ENCODE peak calls at places on chromosomes 16 and 17, in eight cellular contexts. One of them, this sample, is unnamed.

GRCh38 chr17:57604771-57605733 is 140.0 kb downstream of the CCDC182 start:
- DNase-seq in heart left ventricle: no peak
- DNase-seq in body of pancreas: peak; percentile 65
- DNase-seq in stomach: peak; percentile 70
- DNase-seq in esophagus muscularis mucosa: no peak
- DNase-seq in right lobe of liver: no peak
- DNase-seq in sigmoid colon: peak; percentile 84
- DNase-seq in ovary: peak; percentile 74
- DNase-seq in this sample: peak; percentile 45

GRCh38 chr16:29816694-29817441 is 916 bp downstream of the PAGR1 start:
- DNase-seq in heart left ventricle: peak; percentile 85
- DNase-seq in body of pancreas: peak; percentile 74
- DNase-seq in stomach: peak; percentile 65
- DNase-seq in esophagus muscularis mucosa: no peak
- DNase-seq in right lobe of liver: peak; percentile 84
- DNase-seq in sigmoid colon: peak; percentile 88
- DNase-seq in ovary: peak; percentile 66
- DNase-seq in this sample: peak; percentile 65

GRCh38 chr17:15269087-15269486 is 4.0 kb upstream of the PMP22 start:
- DNase-seq in heart left ventricle: no peak
- DNase-seq in body of pancreas: no peak
- DNase-seq in stomach: no peak
- DNase-seq in esophagus muscularis mucosa: no peak
- DNase-seq in right lobe of liver: no peak
- DNase-seq in sigmoid colon: no peak
- DNase-seq in ovary: no peak
- DNase-seq in this sample: no peak

GRCh38 chr17:50272711-50273653 is 1.3 kb upstream of the TMEM92 start:
- DNase-seq in heart left ventricle: peak; percentile 80
- DNase-seq in body of pancreas: no peak
- DNase-seq in stomach: peak; percentile 62
- DNase-seq in esophagus muscularis mucosa: no peak
- DNase-seq in right lobe of liver: peak; percentile 73
- DNase-seq in sigmoid colon: no peak
- DNase-seq in ovary: peak; percentile 78
- DNase-seq in this sample: peak; percentile 65

GRCh38 chr16:54178491-54178976 is 108.1 kb downstream of the IRX3 start:
- DNase-seq in heart left ventricle: no peak
- DNase-seq in body of pancreas: peak; percentile 39
- DNase-seq in stomach: no peak
- DNase-seq in esophagus muscularis mucosa: no peak
- DNase-seq in right lobe of liver: no peak
- DNase-seq in sigmoid colon: no peak
- DNase-seq in ovary: no peak
- DNase-seq in this sample: no peak

GRCh38 chr16:51773051-51773450 is 622.0 kb upstream of the SALL1 start:
- DNase-seq in heart left ventricle: no peak
- DNase-seq in body of pancreas: no peak
- DNase-seq in stomach: no peak
- DNase-seq in esophagus muscularis mucosa: peak; percentile 74
- DNase-seq in right lobe of liver: no peak
- DNase-seq in sigmoid colon: no peak
- DNase-seq in ovary: no peak
- DNase-seq in this sample: no peak

GRCh38 chr17:52136173-52136572 is 22.3 kb downstream of the CA10 start:
- DNase-seq in heart left ventricle: no peak
- DNase-seq in body of pancreas: no peak
- DNase-seq in stomach: no peak
- DNase-seq in esophagus muscularis mucosa: no peak
- DNase-seq in right lobe of liver: no peak
- DNase-seq in sigmoid colon: no peak
- DNase-seq in ovary: no peak
- DNase-seq in this sample: no peak

GRCh38 chr16:3642397-3643094 is 11.9 kb upstream of the DNASE1 start:
- DNase-seq in heart left ventricle: no peak
- DNase-seq in body of pancreas: no peak
- DNase-seq in stomach: peak; percentile 45
- DNase-seq in esophagus muscularis mucosa: no peak
- DNase-seq in right lobe of liver: no peak
- DNase-seq in sigmoid colon: peak; percentile 66
- DNase-seq in ovary: no peak
- DNase-seq in this sample: no peak

GRCh38 chr16:10500582-10500981 is 79.8 kb downstream of the EMP2 start:
- DNase-seq in heart left ventricle: no peak
- DNase-seq in body of pancreas: no peak
- DNase-seq in stomach: no peak
- DNase-seq in esophagus muscularis mucosa: no peak
- DNase-seq in right lobe of liver: no peak
- DNase-seq in sigmoid colon: no peak
- DNase-seq in ovary: no peak
- DNase-seq in this sample: no peak

GRCh38 chr17:5331506-5331905 is 49.4 kb downstream of the RABEP1 start:
- DNase-seq in heart left ventricle: no peak
- DNase-seq in body of pancreas: no peak
- DNase-seq in stomach: no peak
- DNase-seq in esophagus muscularis mucosa: no peak
- DNase-seq in right lobe of liver: no peak
- DNase-seq in sigmoid colon: no peak
- DNase-seq in ovary: no peak
- DNase-seq in this sample: no peak

GRCh38 chr17:47643116-47643515 is 6.6 kb upstream of the KPNB1 start:
- DNase-seq in heart left ventricle: no peak
- DNase-seq in body of pancreas: no peak
- DNase-seq in stomach: no peak
- DNase-seq in esophagus muscularis mucosa: no peak
- DNase-seq in right lobe of liver: no peak
- DNase-seq in sigmoid colon: no peak
- DNase-seq in ovary: no peak
- DNase-seq in this sample: no peak

GRCh38 chr16:87416826-87417471 is 24.8 kb downstream of the MAP1LC3B start:
- DNase-seq in heart left ventricle: no peak
- DNase-seq in body of pancreas: peak; percentile 30
- DNase-seq in stomach: no peak
- DNase-seq in esophagus muscularis mucosa: no peak
- DNase-seq in right lobe of liver: no peak
- DNase-seq in sigmoid colon: peak; percentile 69
- DNase-seq in ovary: peak; percentile 53
- DNase-seq in this sample: peak; percentile 47

GRCh38 chr17:47682138-47682537 is 11.8 kb upstream of the TBKBP1 start:
- DNase-seq in heart left ventricle: no peak
- DNase-seq in body of pancreas: no peak
- DNase-seq in stomach: no peak
- DNase-seq in esophagus muscularis mucosa: no peak
- DNase-seq in right lobe of liver: no peak
- DNase-seq in sigmoid colon: no peak
- DNase-seq in ovary: no peak
- DNase-seq in this sample: no peak

GRCh38 chr16:27458196-27458728 is 56.3 kb downstream of the IL21R start:
- DNase-seq in heart left ventricle: no peak
- DNase-seq in body of pancreas: no peak
- DNase-seq in stomach: no peak
- DNase-seq in esophagus muscularis mucosa: no peak
- DNase-seq in right lobe of liver: no peak
- DNase-seq in sigmoid colon: no peak
- DNase-seq in ovary: no peak
- DNase-seq in this sample: no peak

GRCh38 chr17:7797976-7798375 is 36.0 kb upstream of the KDM6B start:
- DNase-seq in heart left ventricle: no peak
- DNase-seq in body of pancreas: no peak
- DNase-seq in stomach: no peak
- DNase-seq in esophagus muscularis mucosa: no peak
- DNase-seq in right lobe of liver: no peak
- DNase-seq in sigmoid colon: no peak
- DNase-seq in ovary: no peak
- DNase-seq in this sample: no peak

GRCh38 chr17:61492759-61493526 is 40.7 kb downstream of the TBX4 start:
- DNase-seq in heart left ventricle: no peak
- DNase-seq in body of pancreas: no peak
- DNase-seq in stomach: no peak
- DNase-seq in esophagus muscularis mucosa: no peak
- DNase-seq in right lobe of liver: no peak
- DNase-seq in sigmoid colon: no peak
- DNase-seq in ovary: no peak
- DNase-seq in this sample: no peak

GRCh38 chr16:65600629-65601028 is 478.8 kb upstream of the CDH11 start:
- DNase-seq in heart left ventricle: no peak
- DNase-seq in body of pancreas: no peak
- DNase-seq in stomach: no peak
- DNase-seq in esophagus muscularis mucosa: no peak
- DNase-seq in right lobe of liver: no peak
- DNase-seq in sigmoid colon: no peak
- DNase-seq in ovary: no peak
- DNase-seq in this sample: no peak

DNA sequence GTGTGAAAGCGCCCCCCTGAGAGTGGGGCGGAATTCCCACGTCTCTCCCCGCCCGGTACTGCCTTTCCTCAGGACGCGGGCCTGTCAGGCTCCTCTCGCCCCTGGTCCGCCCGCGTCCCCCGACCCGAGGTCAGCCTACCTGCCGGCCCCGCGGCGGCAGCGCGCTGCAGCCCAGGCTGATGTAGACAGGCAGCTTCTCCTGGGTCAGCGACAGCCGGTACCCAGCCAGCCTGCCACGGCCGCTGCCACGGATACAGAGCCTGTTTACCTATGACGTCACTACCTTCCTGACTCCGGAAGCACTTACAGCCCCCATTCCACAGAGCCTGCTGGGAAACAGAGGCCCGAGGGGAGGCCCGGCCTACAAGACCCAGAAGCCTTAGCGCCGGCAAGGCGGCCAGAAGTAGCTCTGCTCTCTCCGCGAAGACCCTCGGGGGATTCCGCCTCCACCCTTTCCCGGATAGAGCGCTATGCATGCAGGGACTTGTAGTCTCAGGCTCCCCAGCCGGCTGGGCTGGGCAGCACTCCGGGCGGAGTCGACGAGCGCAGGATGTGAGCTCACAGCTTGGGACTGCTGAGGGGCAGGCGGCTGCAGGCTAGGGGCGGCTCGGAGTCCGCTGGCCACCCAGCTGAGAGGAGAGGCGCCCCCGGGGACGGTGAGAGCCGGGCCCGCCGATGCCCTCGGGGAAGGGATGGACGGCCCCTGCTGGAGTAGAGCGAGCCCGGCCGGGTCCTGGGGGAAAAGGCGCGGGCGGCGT is at the start of the genes IFT20 and TNFAIP1:
- DNase-seq in heart left ventricle: peak; percentile 99
- DNase-seq in body of pancreas: peak; percentile 100
- DNase-seq in stomach: peak; percentile 98
- DNase-seq in esophagus muscularis mucosa: peak; percentile 100
- DNase-seq in right lobe of liver: peak; percentile 99
- DNase-seq in sigmoid colon: peak; percentile 100
- DNase-seq in ovary: peak; percentile 99
- DNase-seq in this sample: peak; percentile 98
- TF ChIP-seq POLR2A in heart left ventricle: peak; percentile 79
- TF ChIP-seq POLR2A in body of pancreas: peak; percentile 97
- TF ChIP-seq POLR2A in stomach: peak; percentile 91
- TF ChIP-seq POLR2A in esophagus muscularis mucosa: peak; percentile 96
- TF ChIP-seq POLR2A in right lobe of liver: peak; percentile 96
- TF ChIP-seq POLR2A in sigmoid colon: peak; percentile 85
- TF ChIP-seq POLR2A in ovary: peak; percentile 86
- TF ChIP-seq POLR2A in this sample: peak; percentile 87

GRCh38 chr17:76241776-76242175 is 1.5 kb upstream of the RNF157 start:
- DNase-seq in heart left ventricle: no peak
- DNase-seq in body of pancreas: no peak
- DNase-seq in stomach: no peak
- DNase-seq in esophagus muscularis mucosa: no peak
- DNase-seq in right lobe of liver: no peak
- DNase-seq in sigmoid colon: peak; percentile 32
- DNase-seq in ovary: no peak
- DNase-seq in this sample: no peak
- H3K4me1 ChIP-seq in heart left ventricle: peaks cover 19% of the 10 kb centered on the region
- H3K4me1 ChIP-seq in body of pancreas: peaks cover 33% of the 10 kb centered on the region
- H3K4me1 ChIP-seq in stomach: peaks cover 24% of the 10 kb centered on the region
- H3K4me1 ChIP-seq in esophagus muscularis mucosa: peaks cover 22% of the 10 kb centered on the region
- H3K4me1 ChIP-seq in right lobe of liver: peaks cover 2% of the 10 kb centered on the region
- H3K4me1 ChIP-seq in sigmoid colon: peaks cover 20% of the 10 kb centered on the region
- H3K4me1 ChIP-seq in ovary: no peaks in the 10 kb centered on the region
- H3K4me1 ChIP-seq in this sample: no peaks in the 10 kb centered on the region

GRCh38 chr17:64505320-64506200 is 529 bp downstream of the DDX5 start:
- DNase-seq in heart left ventricle: peak; percentile 94
- DNase-seq in body of pancreas: peak; percentile 94
- DNase-seq in stomach: peak; percentile 94
- DNase-seq in esophagus muscularis mucosa: peak; percentile 97
- DNase-seq in right lobe of liver: peak; percentile 94
- DNase-seq in sigmoid colon: peak; percentile 97
- DNase-seq in ovary: peak; percentile 93
- DNase-seq in this sample: peak; percentile 93
- TF ChIP-seq POLR2A in heart left ventricle: no peak
- TF ChIP-seq POLR2A in body of pancreas: peak; percentile 53
- TF ChIP-seq POLR2A in stomach: peak; percentile 40
- TF ChIP-seq POLR2A in esophagus muscularis mucosa: peak; percentile 49
- TF ChIP-seq POLR2A in right lobe of liver: peak; percentile 68
- TF ChIP-seq POLR2A in sigmoid colon: peak; percentile 52
- TF ChIP-seq POLR2A in ovary: peak; percentile 83
- TF ChIP-seq POLR2A in this sample: peak; percentile 82

GRCh38 chr17:77148109-77148958 is 7.6 kb downstream of the SEC14L1 start:
- DNase-seq in heart left ventricle: no peak
- DNase-seq in body of pancreas: no peak
- DNase-seq in stomach: no peak
- DNase-seq in esophagus muscularis mucosa: no peak
- DNase-seq in right lobe of liver: no peak
- DNase-seq in sigmoid colon: no peak
- DNase-seq in ovary: no peak
- DNase-seq in this sample: no peak

GRCh38 chr17:77153487-77153886 is 12.7 kb downstream of the SEC14L1 start:
- DNase-seq in heart left ventricle: no peak
- DNase-seq in body of pancreas: no peak
- DNase-seq in stomach: no peak
- DNase-seq in esophagus muscularis mucosa: no peak
- DNase-seq in right lobe of liver: no peak
- DNase-seq in sigmoid colon: no peak
- DNase-seq in ovary: no peak
- DNase-seq in this sample: no peak

GRCh38 chr17:77154187-77154586 is 13.4 kb downstream of the SEC14L1 start:
- DNase-seq in heart left ventricle: no peak
- DNase-seq in body of pancreas: no peak
- DNase-seq in stomach: no peak
- DNase-seq in esophagus muscularis mucosa: no peak
- DNase-seq in right lobe of liver: no peak
- DNase-seq in sigmoid colon: no peak
- DNase-seq in ovary: no peak
- DNase-seq in this sample: no peak

GRCh38 chr17:77148959-77149510 is 8.3 kb downstream of the SEC14L1 start:
- DNase-seq in heart left ventricle: no peak
- DNase-seq in body of pancreas: peak; percentile 30
- DNase-seq in stomach: no peak
- DNase-seq in esophagus muscularis mucosa: no peak
- DNase-seq in right lobe of liver: no peak
- DNase-seq in sigmoid colon: no peak
- DNase-seq in ovary: no peak
- DNase-seq in this sample: no peak

DNA sequence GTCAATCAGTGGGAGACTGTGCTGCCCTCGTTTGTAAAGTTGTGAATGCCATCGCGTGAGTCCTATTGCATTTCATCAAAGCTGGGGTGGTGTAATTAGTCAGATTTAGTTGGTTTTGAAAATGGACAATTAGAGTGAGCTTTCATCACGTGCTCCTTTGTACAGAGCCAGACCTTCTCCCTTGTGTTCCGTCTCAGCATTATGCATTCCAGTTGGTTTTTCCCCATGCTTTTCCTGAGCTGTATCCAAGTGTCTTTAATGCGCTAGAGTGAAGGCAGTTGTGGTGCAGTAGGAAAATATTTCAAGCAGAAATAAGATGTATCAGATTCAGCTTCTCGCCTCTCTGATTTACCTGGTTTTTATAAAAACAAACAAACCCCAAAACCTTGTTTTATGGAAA is 10.5 kb downstream of the SEC14L1 start:
- DNase-seq in heart left ventricle: no peak
- DNase-seq in body of pancreas: no peak
- DNase-seq in stomach: no peak
- DNase-seq in esophagus muscularis mucosa: no peak
- DNase-seq in right lobe of liver: no peak
- DNase-seq in sigmoid colon: no peak
- DNase-seq in ovary: no peak
- DNase-seq in this sample: no peak
- H3K4me1 ChIP-seq in heart left ventricle: peaks cover 78% of the 10 kb centered on the region
- H3K4me1 ChIP-seq in body of pancreas: peaks cover 40% of the 10 kb centered on the region
- H3K4me1 ChIP-seq in stomach: peaks cover 59% of the 10 kb centered on the region
- H3K4me1 ChIP-seq in esophagus muscularis mucosa: peaks cover 86% of the 10 kb centered on the region
- H3K4me1 ChIP-seq in right lobe of liver: no peaks in the 10 kb centered on the region
- H3K4me1 ChIP-seq in sigmoid colon: peaks cover 42% of the 10 kb centered on the region
- H3K4me1 ChIP-seq in ovary: peaks cover 10% of the 10 kb centered on the region
- H3K4me1 ChIP-seq in this sample: peaks cover 5% of the 10 kb centered on the region

This sample was measured in uterus.